ENCODE peak calls at places on chromosome 10, in five cellular contexts. E is smooth muscle cell of the brain vasculature; S is stimulated activated CD4-positive, alpha-beta T cell treated with anti-CD3 and anti-CD28 coated beads, Interleukin-15, amount 100 ng/mL, for 1 hour; U is epithelial cell of esophagus; O is CD8-positive, alpha-beta memory T cell. G is an unnamed sample.

GRCh38 chr10:80535671-80536360 is 1.9 kb upstream of the SH2D4B start:
- DNase-seq in U (peak; percentile 47), S (peak; percentile 57), O (peak; percentile 71), E (no peak), G (peak; percentile 93)

GRCh38 chr10:116316533-116316932 is 7.7 kb upstream of the CCDC172 start:
- DNase-seq in O (no peak), U (no peak), S (no peak), E (no peak), G (no peak)

GRCh38 chr10:95513008-95513589 is 48.1 kb downstream of the SORBS1 start:
- DNase-seq in S (no peak), O (no peak), U (no peak), E (no peak), G (peak; percentile 75)

GRCh38 chr10:125201108-125201524 is 40.8 kb upstream of the CTBP2 start:
- DNase-seq in S (no peak), U (peak; percentile 68), O (no peak), E (no peak), G (peak; percentile 80)

GRCh38 chr10:109956454-109957091 is 33.3 kb upstream of the XPNPEP1 start:
- DNase-seq in S (no peak), E (no peak), U (peak; percentile 44), O (no peak), G (peak; percentile 90)

GRCh38 chr10:47349516-47349915 is 1.4 kb downstream of the RBP3 start:
- DNase-seq in S (no peak), U (no peak), E (no peak), O (no peak), G (no peak)

GRCh38 chr10:94358480-94358879 is 4.3 kb downstream of the NOC3L start:
- DNase-seq in E (peak; percentile 49), U (peak; percentile 67), O (no peak), S (no peak), G (peak; percentile 19)

GRCh38 chr10:70776455-70777005 is 8.6 kb downstream of the TBATA start:
- DNase-seq in O (no peak), U (no peak), E (no peak), S (no peak), G (no peak)

GRCh38 chr10:131264110-131264788 is 47.3 kb downstream of the TCERG1L start:
- DNase-seq in S (no peak), O (no peak), U (no peak), E (no peak), G (no peak)

GRCh38 chr10:1056326-1057105 is at the start of gene WDR37:
- DNase-seq in U (peak; percentile 89), O (peak; percentile 86), S (peak; percentile 84), E (no peak), G (peak; percentile 92)

G was measured in DMS53.